ENCODE peak calls at places on chromosome 11, in nine cellular contexts. C, J, M, B, V, Z, A, F and Y are unnamed samples.
A peak's percentile ranks its signal among the peaks of the same experiment; 100 is the strongest.

GRCh38 chr11:17314232-17314547 is 37.4 kb upstream of the NCR3LG1 start:
- DNase-seq in A (no peak), J (no peak), B (peak; percentile 78), F (no peak), Z (peak; percentile 82), C (no peak), M (no peak), V (no peak), Y (peak; percentile 34)

GRCh38 chr11:120182790-120183491 is 27.9 kb upstream of the OAF start:
- DNase-seq in F (no peak), J (no peak), Z (no peak), C (peak; percentile 86), V (no peak), M (no peak), A (no peak), B (no peak), Y (no peak)

GRCh38 chr11:1202776-1203504 is 19.9 kb upstream of the MUC5B start:
- DNase-seq in J (peak; percentile 24), A (no peak), M (peak; percentile 37), C (peak; percentile 79), F (peak; percentile 62), B (peak; percentile 8), V (no peak), Z (no peak), Y (no peak)

GRCh38 chr11:34774604-34775003 is 141.6 kb downstream of the APIP start:
- DNase-seq in J (no peak), C (no peak), B (no peak), Z (no peak), A (no peak), F (no peak), V (no peak), M (no peak), Y (no peak)

GRCh38 chr11:93100211-93100610 is 97.6 kb downstream of the SLC36A4 start:
- DNase-seq in A (no peak), F (no peak), J (no peak), B (peak; percentile 32), V (no peak), M (no peak), C (no peak), Z (no peak), Y (no peak)

GRCh38 chr11:118607401-118608267 is at the start of gene PHLDB1:
- DNase-seq in B (peak; percentile 70), M (peak; percentile 49), C (peak; percentile 72), J (no peak), V (no peak), F (peak; percentile 37), A (no peak), Z (no peak), Y (no peak)

GRCh38 chr11:70202898-70203748 is at the start of gene FADD:
- DNase-seq in Z (peak; percentile 53), V (peak; percentile 48), A (peak; percentile 46), B (peak; percentile 93), C (peak; percentile 96), J (peak; percentile 82), F (peak; percentile 81), M (peak; percentile 87), Y (peak; percentile 75)

GRCh38 chr11:100812517-100812916 is 125.4 kb downstream of the ARHGAP42 start:
- DNase-seq in C (no peak), A (no peak), Z (no peak), J (no peak), F (no peak), M (no peak), V (no peak), B (no peak), Y (no peak)

GRCh38 chr11:106463796-106464201 is 386.3 kb downstream of the AASDHPPT start:
- DNase-seq in Z (no peak), V (no peak), M (no peak), C (no peak), A (no peak), F (no peak), J (no peak), B (no peak), Y (no peak)

GRCh38 chr11:61963282-61964057 is 4.0 kb downstream of the FTH1 start:
- DNase-seq in F (no peak), J (no peak), V (no peak), A (no peak), M (peak; percentile 32), C (peak; percentile 63), B (no peak), Z (no peak), Y (no peak)